ENCODE peak calls at places on chromosome X, in four cellular contexts. Q, D, S and W are unnamed samples.

GRCh38 chrX:71953946-71954345 is 43.3 kb downstream of the NHSL2 start:
- DNase-seq in Q (no peak), S (no peak), D (no peak), W (no peak)

GRCh38 chrX:131633285-131633917 is 89.5 kb downstream of the OR13H1 start:
- DNase-seq in Q (peak; percentile 11), S (no peak), D (peak; percentile 41), W (no peak)

GRCh38 chrX:115013705-115014104 is 3.7 kb downstream of the IL13RA2 start:
- DNase-seq in D (peak; percentile 57), S (no peak), Q (peak; percentile 4), W (no peak)

GRCh38 chrX:1444896-1445480 is 7.7 kb downstream of the ASMTL start:
- DNase-seq in S (no peak), D (no peak), Q (no peak), W (peak; percentile 75)

GRCh38 chrX:56947695-56948094 is 47.6 kb downstream of the SPIN3 start:
- DNase-seq in Q (no peak), S (no peak), D (peak; percentile 20), W (no peak)

GRCh38 chrX:88982183-88982582 is 235.2 kb downstream of the CPXCR1 start:
- DNase-seq in Q (no peak), D (no peak), S (no peak), W (no peak)

GRCh38 chrX:97672608-97673007 is 788.9 kb downstream of the RPA4 start:
- DNase-seq in S (no peak), Q (no peak), D (no peak), W (no peak)

GRCh38 chrX:18748499-18748898 is 41.1 kb downstream of the PPEF1 start:
- DNase-seq in S (no peak), D (no peak), Q (no peak), W (no peak)

GRCh38 chrX:50704360-50704759 is 109.6 kb downstream of the SHROOM4 start:
- DNase-seq in S (no peak), Q (no peak), D (peak; percentile 33), W (no peak)

GRCh38 chrX:151725338-151725614 is 9.3 kb upstream of the CNGA2 start:
- DNase-seq in S (no peak), Q (no peak), D (no peak), W (no peak)

GRCh38 chrX:120372667-120373370 is 10.9 kb downstream of the ATP1B4 start:
- DNase-seq in D (no peak), S (no peak), Q (no peak), W (no peak)

GRCh38 chrX:130170752-130171445 is 863 bp upstream of the RAB33A start:
- DNase-seq in S (peak; percentile 3), D (no peak), Q (no peak), W (no peak)

GRCh38 chrX:45479196-45479834 is 278.6 kb upstream of the DIPK2B start:
- DNase-seq in D (peak; percentile 93), Q (peak; percentile 71), S (no peak), W (no peak)

GRCh38 chrX:13574600-13574999 is 5.2 kb downstream of the EGFL6 start:
- DNase-seq in D (no peak), Q (no peak), S (no peak), W (no peak)

GRCh38 chrX:153628665-153629064 is 18.3 kb upstream of the DUSP9 start:
- DNase-seq in Q (no peak), D (no peak), S (no peak), W (no peak)

GRCh38 chrX:48835524-48836329 is at the start of gene PCSK1N:
- DNase-seq in S (no peak), Q (no peak), D (no peak), W (no peak)

GRCh38 chrX:134172588-134173259 is 64.3 kb upstream of the CCDC160 start:
- DNase-seq in D (no peak), Q (peak; percentile 10), S (no peak), W (no peak)

GRCh38 chrX:154458954-154459829 is 1.1 kb downstream of the PLXNA3 start:
- DNase-seq in S (no peak), D (no peak), Q (no peak), W (no peak)

GRCh38 chrX:773292-774025 is 142.9 kb downstream of the SHOX start:
- DNase-seq in Q (no peak), S (no peak), D (no peak), W (no peak)

GRCh38 chrX:10083809-10084208 is 73.0 kb upstream of the CLCN4 start:
- DNase-seq in D (no peak), S (no peak), Q (peak; percentile 17), W (no peak)

GRCh38 chrX:84362184-84362838 is 139.9 kb downstream of the HDX start:
- DNase-seq in Q (no peak), D (peak; percentile 19), S (no peak), W (no peak)

GRCh38 chrX:39969099-39969825 is 128.5 kb downstream of the BCOR start:
- DNase-seq in D (no peak), S (no peak), Q (peak; percentile 33), W (no peak)

GRCh38 chrX:44039556-44039955 is 66.4 kb upstream of the NDP start:
- DNase-seq in Q (no peak), S (no peak), D (no peak), W (no peak)

GRCh38 chrX:12947545-12948235 is 27.2 kb upstream of the TMSB4X start:
- DNase-seq in S (no peak), D (no peak), Q (no peak), W (no peak)

GRCh38 chrX:45771114-45771513 is 570.4 kb upstream of the DIPK2B start:
- DNase-seq in D (peak; percentile 96), Q (peak; percentile 86), S (no peak), W (no peak)

GRCh38 chrX:48617542-48618340 is 20.4 kb downstream of the WDR13 start:
- DNase-seq in D (no peak), S (no peak), Q (peak; percentile 16), W (no peak)

GRCh38 chrX:18889982-18890381 is 93.9 kb downstream of the PHKA2 start:
- DNase-seq in D (no peak), Q (no peak), S (no peak), W (no peak)

GRCh38 chrX:866441-866990 is 235.9 kb downstream of the SHOX start:
- DNase-seq in S (no peak), Q (no peak), D (no peak), W (peak; percentile 50)

GRCh38 chrX:69297521-69297920 is 132.3 kb upstream of the PJA1 start:
- DNase-seq in Q (no peak), D (no peak), S (no peak), W (no peak)

GRCh38 chrX:19893722-19894121 is 6.3 kb upstream of the SH3KBP1 start:
- DNase-seq in Q (no peak), D (peak; percentile 59), S (no peak), W (no peak)

GRCh38 chrX:1483843-1484637 is 31.3 kb upstream of the ASMTL start:
- DNase-seq in D (no peak), S (no peak), Q (no peak), W (no peak)

GRCh38 chrX:53262918-53263394 is 18.4 kb downstream of the IQSEC2 start:
- DNase-seq in Q (peak; percentile 20), D (peak; percentile 55), S (no peak), W (no peak)

GRCh38 chrX:53261573-53261972 is 19.8 kb downstream of the IQSEC2 start:
- DNase-seq in D (no peak), Q (no peak), S (no peak), W (no peak)

GRCh38 chrX:53262189-53262917 is 19.0 kb downstream of the IQSEC2 start:
- DNase-seq in Q (no peak), D (no peak), S (no peak), W (no peak)

GRCh38 chrX:53263597-53264094 is 17.7 kb downstream of the IQSEC2 start:
- DNase-seq in S (no peak), D (peak; percentile 71), Q (peak; percentile 27), W (no peak)

DNA sequence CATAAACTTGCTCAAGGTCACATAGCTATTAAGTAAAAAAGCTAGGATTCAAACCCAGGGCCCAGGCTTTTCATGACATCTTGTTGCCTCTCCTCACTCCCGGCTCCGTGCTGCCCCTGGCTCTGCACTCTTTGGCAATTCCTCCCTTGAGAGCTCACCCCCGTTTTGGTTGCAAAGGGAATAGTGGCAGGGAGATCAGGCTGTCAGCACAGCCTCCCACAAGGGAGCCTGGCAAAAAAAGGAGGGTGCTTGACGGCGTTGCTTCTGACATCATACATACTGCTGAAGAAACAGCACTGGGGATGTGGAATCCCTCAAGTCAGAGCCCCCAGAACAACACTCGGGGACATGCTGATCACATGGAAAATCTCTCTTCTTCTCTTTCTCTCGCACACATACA is 20.5 kb downstream of the IQSEC2 start:
- DNase-seq in S (no peak), Q (no peak), D (no peak), W (no peak)
- H3K4me1 ChIP-seq in S (peaks cover 20% of the 10 kb centered on the region), Q (peaks cover 13% of the 10 kb centered on the region), D (peaks cover 15% of the 10 kb centered on the region), W (no peaks in the 10 kb centered on the region)

GRCh38 chrX:111892375-111892774 is 16.4 kb downstream of the TRPC5OS start:
- DNase-seq in S (no peak), Q (no peak), D (no peak), W (no peak)

DNA sequence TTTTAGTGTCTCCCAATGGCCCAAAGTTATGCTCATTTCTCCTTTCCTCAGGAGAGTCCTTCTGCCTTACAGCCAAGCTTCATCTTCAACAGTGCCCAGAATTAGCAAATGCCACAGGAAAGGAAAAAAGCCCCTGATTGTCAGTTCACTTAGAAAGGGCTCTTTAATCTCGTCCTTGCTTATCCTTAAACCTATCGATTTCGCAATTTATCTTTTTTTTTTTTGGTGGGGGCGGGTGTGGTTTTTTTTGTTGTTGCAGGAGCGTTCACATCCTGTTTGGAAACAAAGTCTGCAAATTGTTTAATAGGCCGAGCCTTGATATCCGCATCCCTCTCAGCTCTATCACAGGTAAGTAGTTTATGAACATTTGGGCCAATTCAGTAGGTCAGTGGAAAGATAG is 20.2 kb downstream of the TRPC5OS start:
- DNase-seq in S (no peak), D (no peak), Q (no peak), W (no peak)
- H3K27me3 ChIP-seq in S (no peaks in the 10 kb centered on the region), D (peaks cover 3% of the 10 kb centered on the region), Q (no peaks in the 10 kb centered on the region), W (no peaks in the 10 kb centered on the region)

DNA sequence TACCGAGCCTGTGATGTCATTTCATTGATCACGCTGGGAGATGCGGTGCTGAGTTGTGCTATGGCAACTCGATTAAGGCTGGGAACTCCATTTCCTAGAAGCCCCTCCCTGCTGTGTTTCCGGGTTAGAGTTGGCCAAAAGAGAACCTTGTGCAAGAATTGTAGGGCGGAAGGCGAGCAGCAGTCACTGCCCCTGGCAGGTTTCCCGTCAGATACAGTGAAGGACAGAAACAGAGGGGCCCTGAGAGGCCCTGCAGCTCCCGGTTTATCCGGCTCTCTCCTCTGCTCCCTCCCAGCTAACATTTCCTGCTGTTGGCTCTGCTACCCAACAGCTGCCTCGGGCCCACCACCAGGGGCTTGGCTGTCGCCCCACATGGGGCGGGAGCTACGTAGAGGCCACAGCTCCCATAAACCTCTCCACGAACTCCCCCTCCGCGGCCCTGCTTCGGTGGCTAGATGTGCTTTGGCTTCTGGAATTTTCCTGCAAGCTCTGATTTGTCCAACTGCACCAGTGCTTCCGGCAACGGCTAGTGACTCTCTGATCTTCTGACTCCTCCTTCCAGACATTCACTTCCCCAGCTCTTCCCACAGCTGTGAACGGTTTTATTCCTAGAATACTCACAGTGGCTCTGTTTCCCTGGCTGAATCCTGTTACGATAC is 74.9 kb upstream of the USP9X start:
- DNase-seq in Q (peak; percentile 91), D (peak; percentile 88), S (peak; percentile 10), W (peak; percentile 91)
- TF ChIP-seq POLR2A in Q (peak; percentile 40), D (peak; percentile 41), S (peak; percentile 37), W (no peak)

GRCh38 chrX:53284684-53285447 is 3.5 kb upstream of the IQSEC2 start:
- DNase-seq in Q (peak; percentile 35), S (no peak), D (peak; percentile 36), W (no peak)
- H3K4me1 ChIP-seq in Q (peaks cover 19% of the 10 kb centered on the region), S (peaks cover 66% of the 10 kb centered on the region), D (peaks cover 11% of the 10 kb centered on the region), W (peaks cover 68% of the 10 kb centered on the region)